ENCODE peak calls at places on chromosomes 3 and 15, in five cellular contexts. P is mammary epithelial cell, X is epithelial cell of esophagus, I is PC-3, S is lower lobe of right lung. O is an unnamed sample.

GRCh38 chr3:135970500-135971116 is 5.1 kb downstream of the PPP2R3A start:
- DNase-seq in P (peak; percentile 74), X (peak; percentile 57), I (peak; percentile 58), S (no peak), O (no peak)

GRCh38 chr3:149245738-149246451 is 24.3 kb upstream of the CP start:
- DNase-seq in P (peak; percentile 75), X (peak; percentile 93), I (peak; percentile 86), S (no peak), O (peak; percentile 68)

GRCh38 chr3:123152656-123153055 is 49.1 kb upstream of the SEC22A start:
- DNase-seq in P (no peak), X (no peak), I (no peak), S (no peak), O (no peak)

GRCh38 chr15:67142142-67143092 is 77.0 kb downstream of the SMAD3 start:
- DNase-seq in P (no peak), X (peak; percentile 62), I (peak; percentile 51), S (no peak), O (peak; percentile 67)

GRCh38 chr15:100107606-100108225 is 234.1 kb downstream of the ADAMTS17 start:
- DNase-seq in P (no peak), X (no peak), I (no peak), S (no peak), O (no peak)

GRCh38 chr3:14406762-14407161 is 4.4 kb downstream of the SLC6A6 start:
- DNase-seq in P (no peak), X (no peak), I (no peak), S (no peak), O (no peak)

GRCh38 chr3:148789156-148789555 is 38.5 kb upstream of the CPB1 start:
- DNase-seq in P (no peak), X (no peak), I (no peak), S (no peak), O (peak; percentile 1)

GRCh38 chr15:71730277-71731144 is 79.8 kb upstream of the NR2E3 start:
- DNase-seq in P (peak; percentile 45), X (peak; percentile 76), I (peak; percentile 76), S (no peak), O (peak; percentile 70)

GRCh38 chr3:150177673-150178378 is 207.1 kb upstream of the PFN2 start:
- DNase-seq in P (peak; percentile 69), X (peak; percentile 79), I (peak; percentile 56), S (no peak), O (peak; percentile 84)

GRCh38 chr3:78785004-78785403 is 982.8 kb downstream of the ROBO1 start:
- DNase-seq in P (peak; percentile 11), X (no peak), I (peak; percentile 7), S (no peak), O (no peak)

GRCh38 chr3:46861293-46861995 is 1.8 kb downstream of the MYL3 start:
- DNase-seq in P (no peak), X (no peak), I (no peak), S (peak; percentile 15), O (no peak)

GRCh38 chr3:31495971-31496370 is 36.8 kb upstream of the STT3B start:
- DNase-seq in P (no peak), X (peak; percentile 5), I (peak; percentile 44), S (no peak), O (no peak)

GRCh38 chr3:172104471-172105072 is 65.2 kb downstream of the FNDC3B start:
- DNase-seq in P (peak; percentile 54), X (peak; percentile 80), I (no peak), S (no peak), O (no peak)

GRCh38 chr15:75763137-75763611 is 50.5 kb upstream of the CSPG4 start:
- DNase-seq in P (no peak), X (no peak), I (no peak), S (no peak), O (no peak)

GRCh38 chr15:75753145-75753544 is 40.5 kb upstream of the CSPG4 start:
- DNase-seq in P (no peak), X (no peak), I (no peak), S (no peak), O (no peak)

GRCh38 chr15:75760689-75761435 is 48.2 kb upstream of the CSPG4 start:
- DNase-seq in P (no peak), X (no peak), I (no peak), S (no peak), O (no peak)

GRCh38 chr15:75761446-75762356 is 49.1 kb upstream of the CSPG4 start:
- DNase-seq in P (no peak), X (no peak), I (no peak), S (no peak), O (no peak)

GRCh38 chr15:75758071-75758872 is 45.6 kb upstream of the CSPG4 start:
- DNase-seq in P (peak; percentile 70), X (peak; percentile 69), I (peak; percentile 64), S (peak; percentile 93), O (peak; percentile 71)
- TF ChIP-seq CTCF in P (peak; percentile 13), X (peak; percentile 35), I (peak; percentile 14), S (peak; percentile 22), O (peak; percentile 13)

GRCh38 chr3:120181632-120182031 is 87.4 kb upstream of the GSK3B start:
- DNase-seq in P (peak; percentile 19), X (no peak), I (peak; percentile 45), S (no peak), O (no peak)

GRCh38 chr3:120177151-120177550 is 82.9 kb upstream of the GSK3B start:
- DNase-seq in P (peak; percentile 91), X (peak; percentile 94), I (peak; percentile 93), S (peak; percentile 60), O (peak; percentile 88)

GRCh38 chr3:120174811-120175210 is 80.6 kb upstream of the GSK3B start:
- DNase-seq in P (no peak), X (no peak), I (no peak), S (no peak), O (no peak)

GRCh38 chr3:120180731-120181412 is 86.6 kb upstream of the GSK3B start:
- DNase-seq in P (peak; percentile 58), X (peak; percentile 41), I (peak; percentile 60), S (no peak), O (no peak)

GRCh38 chr3:120177907-120178306 is 83.7 kb upstream of the GSK3B start:
- DNase-seq in P (no peak), X (no peak), I (peak; percentile 21), S (no peak), O (peak; percentile 24)
- TF ChIP-seq CTCF in P (no peak), X (no peak), I (peak; percentile 26), S (no peak), O (peak; percentile 15)

DNA sequence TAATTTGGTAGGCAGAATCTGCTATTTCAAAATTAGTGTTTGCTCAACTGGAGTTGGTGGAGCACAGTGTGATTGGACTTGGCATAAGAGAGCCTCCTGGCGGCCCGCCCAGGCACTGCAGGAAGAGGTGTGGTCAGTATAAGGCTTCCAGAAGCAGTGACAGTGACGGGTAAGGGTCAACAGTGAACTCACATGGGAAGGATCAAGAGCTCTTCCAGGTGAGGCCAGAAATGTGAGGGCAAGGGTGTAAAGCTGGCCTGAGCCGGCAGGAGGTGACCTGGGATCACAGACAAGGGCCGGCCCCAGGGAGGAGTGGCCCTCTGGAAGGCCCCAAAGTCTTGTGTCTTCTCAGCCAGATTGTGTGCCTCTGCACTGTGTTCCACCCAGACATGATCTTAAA is 93.2 kb upstream of the RNF7 start:
- DNase-seq in P (peak; percentile 31), X (peak; percentile 68), I (peak; percentile 68), S (peak; percentile 92), O (peak; percentile 53)
- TF ChIP-seq CTCF in P (peak; percentile 89), X (peak; percentile 70), I (peak; percentile 76), S (peak; percentile 71), O (peak; percentile 86)

DNA sequence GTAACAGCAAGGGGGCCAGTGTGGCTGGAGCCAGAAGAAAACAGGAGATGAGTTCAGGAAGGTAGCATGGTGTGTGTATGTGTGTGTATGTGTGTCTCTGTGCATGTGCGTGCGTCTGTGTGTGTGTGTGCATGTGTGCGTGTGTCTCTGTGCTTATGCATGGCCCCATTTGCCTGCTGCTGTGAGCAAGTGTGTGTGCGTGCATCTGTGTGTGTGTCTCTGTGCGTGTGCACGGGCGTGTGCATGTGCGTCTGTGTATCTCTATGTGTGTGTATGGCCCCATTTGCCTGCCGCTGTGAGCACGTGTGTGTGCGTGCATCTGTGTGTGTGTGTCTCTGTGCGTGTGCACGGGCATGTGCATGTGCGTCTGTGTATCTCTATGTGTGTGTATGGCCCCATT is 7.1 kb upstream of the EEFSEC start:
- DNase-seq in P (no peak), X (no peak), I (no peak), S (no peak), O (no peak)
- TF ChIP-seq CTCF in P (no peak), X (no peak), I (no peak), S (no peak), O (no peak)

O was measured in HFFc6.